ENCODE peak calls at places on chromosomes 7 and 10, in five cellular contexts. V is A172, J is SW 1271, K is AG20443, U is astrocyte of the cerebellum. M is an unnamed sample.

GRCh38 chr7:87083865-87084519 is 24.5 kb upstream of the ELAPOR2 start:
- DNase-seq in V (peak; percentile 10), J (no peak), U (no peak), K (peak; percentile 8), M (no peak)

GRCh38 chr7:70487526-70488285 is 644.2 kb upstream of the GALNT17 start:
- DNase-seq in J (no peak), K (no peak), U (no peak), V (no peak), M (no peak)

GRCh38 chr7:130988443-130988842 is 254.4 kb upstream of the KLF14 start:
- DNase-seq in V (no peak), K (no peak), U (no peak), J (no peak), M (peak; percentile 28)

GRCh38 chr7:18352339-18353255 is 143.0 kb upstream of the HDAC9 start:
- DNase-seq in U (peak; percentile 76), K (peak; percentile 66), V (peak; percentile 86), J (peak; percentile 75), M (peak; percentile 64)

GRCh38 chr7:26375604-26376207 is 84.0 kb downstream of the SNX10 start:
- DNase-seq in U (no peak), V (no peak), J (no peak), K (no peak), M (no peak)

GRCh38 chr10:130012129-130012528 is 48.1 kb upstream of the EBF3 start:
- DNase-seq in K (no peak), U (no peak), V (no peak), J (no peak), M (no peak)

GRCh38 chr7:114481995-114482394 is 67.4 kb downstream of the FOXP2 start:
- DNase-seq in U (peak; percentile 8), K (no peak), J (no peak), V (no peak), M (no peak)

GRCh38 chr7:51024867-51025266 is 242.2 kb upstream of the GRB10 start:
- DNase-seq in U (no peak), J (no peak), V (no peak), K (no peak), M (no peak)

GRCh38 chr10:61633665-61634064 is 29.1 kb upstream of the CABCOCO1 start:
- DNase-seq in V (no peak), K (peak; percentile 18), U (peak; percentile 65), J (no peak), M (peak; percentile 25)

GRCh38 chr7:41222704-41223103 is 480.2 kb downstream of the INHBA start:
- DNase-seq in U (no peak), J (no peak), K (no peak), V (peak; percentile 67), M (no peak)

GRCh38 chr7:158247758-158248487 is 339.7 kb downstream of the PTPRN2 start:
- DNase-seq in J (no peak), K (no peak), V (no peak), U (no peak), M (no peak)

GRCh38 chr10:15168296-15168780 is at the start of gene NMT2:
- DNase-seq in V (peak; percentile 65), K (peak; percentile 75), U (no peak), J (peak; percentile 76), M (peak; percentile 75)

GRCh38 chr7:102323914-102324195 is 32.4 kb downstream of the SPDYE6 start:
- DNase-seq in K (no peak), V (no peak), U (no peak), J (no peak), M (no peak)

GRCh38 chr7:116231543-116232401 is 21.4 kb downstream of the TES start:
- DNase-seq in U (no peak), V (peak; percentile 22), K (no peak), J (no peak), M (no peak)

GRCh38 chr7:66683770-66684123 is 55.1 kb downstream of the KCTD7 start:
- DNase-seq in V (no peak), U (no peak), J (no peak), K (no peak), M (no peak)

GRCh38 chr10:132299381-132300336 is 8.1 kb downstream of the STK32C start:
- DNase-seq in K (no peak), U (no peak), J (no peak), V (no peak), M (no peak)

GRCh38 chr7:14876194-14876593 is 26.4 kb downstream of the DGKB start:
- DNase-seq in K (no peak), J (no peak), V (no peak), U (no peak), M (no peak)

GRCh38 chr7:2928613-2929311 is 84.7 kb upstream of the GNA12 start:
- DNase-seq in V (no peak), J (no peak), K (no peak), U (no peak), M (no peak)

GRCh38 chr7:22364023-22364422 is 7.1 kb upstream of the RAPGEF5 start:
- DNase-seq in U (no peak), J (no peak), V (no peak), K (no peak), M (no peak)

GRCh38 chr7:105224884-105225651 is 163.7 kb downstream of the SRPK2 start:
- DNase-seq in V (peak; percentile 92), K (peak; percentile 84), J (peak; percentile 85), U (peak; percentile 87), M (peak; percentile 86)

GRCh38 chr10:121926157-121926556 is 1.7 kb downstream of the ATE1 start:
- DNase-seq in K (no peak), V (no peak), J (no peak), U (no peak), M (no peak)